ENCODE peak calls at places on chromosomes 3 and 15, in four cellular contexts. K is activated B cell treated with CpG ODN at 0.5 μM for 24 hours; Q is activated CD8-positive, alpha-beta memory T cell treated with anti-CD3 and anti-CD28 coated beads, Interleukin-2, amount 10 ng/mL, durations not matched to agents 7 days and 5 days; M is stimulated activated naive CD8-positive, alpha-beta T cell treated with anti-CD3 and anti-CD28 coated beads, Interleukin-15, Interleukin-2, amounts not matched to agents 100 U/mL and 50 U/mL, for 24 hours. C is an unnamed sample.

GRCh38 chr15:98706986-98707385 is 58.6 kb downstream of the IGF1R start:
- ATAC-seq in M (no peak), K (no peak), Q (no peak), C (no peak)

GRCh38 chr15:58987036-58987435 is 427 bp upstream of the RNF111 start:
- ATAC-seq in M (no peak), Q (no peak), K (no peak), C (no peak)

GRCh38 chr3:123105201-123106189 is 38.7 kb downstream of the PDIA5 start:
- ATAC-seq in M (no peak), Q (no peak), K (peak), C (no peak)

GRCh38 chr3:29494305-29495036 is 213.6 kb downstream of the RBMS3 start:
- ATAC-seq in M (no peak), Q (no peak), K (no peak), C (no peak)

GRCh38 chr3:24523988-24524727 is 29.5 kb upstream of the THRB start:
- ATAC-seq in K (no peak), M (no peak), Q (no peak), C (no peak)

GRCh38 chr3:58037141-58037910 is 29.1 kb downstream of the FLNB start:
- ATAC-seq in M (no peak), K (no peak), Q (no peak), C (no peak)

GRCh38 chr15:57732526-57733331 is 26.2 kb downstream of the POLR2M start:
- ATAC-seq in Q (no peak), K (peak), M (no peak), C (no peak)

GRCh38 chr15:32100286-32100685 is 70.0 kb downstream of the CHRNA7 start:
- ATAC-seq in Q (no peak), M (no peak), K (no peak), C (no peak)

GRCh38 chr15:63186065-63186464 is 3.3 kb upstream of the RAB8B start:
- ATAC-seq in Q (no peak), K (no peak), M (no peak), C (no peak)